ENCODE peak calls at places on chromosomes 2 and 18, in five cellular contexts. One of them, this sample, is unnamed.

GRCh38 chr18:9403795-9404564 is 69.4 kb downstream of the TWSG1 start:
- DNase-seq in SK-N-SH: no peak
- DNase-seq in HepG2: peak
- DNase-seq in K562: peak
- DNase-seq in GM12878: no peak
- DNase-seq in this sample: no peak

GRCh38 chr2:15510552-15510951 is 50.6 kb downstream of the NBAS start:
- DNase-seq in SK-N-SH: no peak
- DNase-seq in HepG2: no peak
- DNase-seq in K562: no peak
- DNase-seq in GM12878: no peak
- DNase-seq in this sample: no peak

GRCh38 chr2:132715554-132715953 is 45.5 kb upstream of the LYPD1 start:
- DNase-seq in SK-N-SH: no peak
- DNase-seq in HepG2: no peak
- DNase-seq in K562: no peak
- DNase-seq in GM12878: no peak
- DNase-seq in this sample: no peak

GRCh38 chr2:170967553-170967952 is 38.5 kb downstream of the GORASP2 start:
- DNase-seq in SK-N-SH: no peak
- DNase-seq in HepG2: no peak
- DNase-seq in K562: no peak
- DNase-seq in GM12878: no peak
- DNase-seq in this sample: no peak

GRCh38 chr2:113240150-113240914 is 38.4 kb downstream of the PAX8 start:
- DNase-seq in SK-N-SH: peak
- DNase-seq in HepG2: no peak
- DNase-seq in K562: no peak
- DNase-seq in GM12878: no peak
- DNase-seq in this sample: no peak

GRCh38 chr2:108923736-108924443 is 65.1 kb downstream of the EDAR start:
- DNase-seq in SK-N-SH: no peak
- DNase-seq in HepG2: no peak
- DNase-seq in K562: no peak
- DNase-seq in GM12878: no peak
- DNase-seq in this sample: no peak

GRCh38 chr2:233982421-233983121 is 65.4 kb downstream of the TRPM8 start:
- DNase-seq in SK-N-SH: no peak
- DNase-seq in HepG2: peak
- DNase-seq in K562: no peak
- DNase-seq in GM12878: no peak
- DNase-seq in this sample: no peak

GRCh38 chr2:174683392-174683759 is 80.9 kb downstream of the CHRNA1 start:
- DNase-seq in SK-N-SH: peak
- DNase-seq in HepG2: no peak
- DNase-seq in K562: no peak
- DNase-seq in GM12878: no peak
- DNase-seq in this sample: no peak

GRCh38 chr2:31049913-31050588 is 88.2 kb downstream of the GALNT14 start:
- DNase-seq in SK-N-SH: no peak
- DNase-seq in HepG2: no peak
- DNase-seq in K562: no peak
- DNase-seq in GM12878: no peak
- DNase-seq in this sample: peak

GRCh38 chr2:45585267-45585861 is 25.7 kb downstream of the SRBD1 start:
- DNase-seq in SK-N-SH: peak
- DNase-seq in HepG2: peak
- DNase-seq in K562: no peak
- DNase-seq in GM12878: no peak
- DNase-seq in this sample: peak

GRCh38 chr18:40055262-40055661 is 1899.8 kb upstream of the PIK3C3 start:
- DNase-seq in SK-N-SH: no peak
- DNase-seq in HepG2: no peak
- DNase-seq in K562: no peak
- DNase-seq in GM12878: no peak
- DNase-seq in this sample: no peak

GRCh38 chr2:136019304-136019703 is 33.9 kb upstream of the DARS1 start:
- DNase-seq in SK-N-SH: peak
- DNase-seq in HepG2: no peak
- DNase-seq in K562: no peak
- DNase-seq in GM12878: peak
- DNase-seq in this sample: no peak

GRCh38 chr2:134845719-134846118 is 7.3 kb downstream of the ACMSD start:
- DNase-seq in SK-N-SH: no peak
- DNase-seq in HepG2: no peak
- DNase-seq in K562: no peak
- DNase-seq in GM12878: no peak
- DNase-seq in this sample: no peak

GRCh38 chr18:64165906-64166305 is 17.0 kb upstream of the LINC00305 start:
- DNase-seq in SK-N-SH: no peak
- DNase-seq in HepG2: no peak
- DNase-seq in K562: no peak
- DNase-seq in GM12878: no peak
- DNase-seq in this sample: no peak

GRCh38 chr18:62842898-62843297 is 127.6 kb downstream of the PHLPP1 start:
- DNase-seq in SK-N-SH: no peak
- DNase-seq in HepG2: no peak
- DNase-seq in K562: no peak
- DNase-seq in GM12878: no peak
- DNase-seq in this sample: no peak

GRCh38 chr2:233029321-233029720 is 3.2 kb upstream of the NEU2 start:
- DNase-seq in SK-N-SH: no peak
- DNase-seq in HepG2: no peak
- DNase-seq in K562: no peak
- DNase-seq in GM12878: no peak
- DNase-seq in this sample: no peak

GRCh38 chr2:131092409-131093065 is 723 bp downstream of the FAM168B start:
- DNase-seq in SK-N-SH: no peak
- DNase-seq in HepG2: no peak
- DNase-seq in K562: no peak
- DNase-seq in GM12878: no peak
- DNase-seq in this sample: no peak

GRCh38 chr2:190110131-190110530 is 47.6 kb upstream of the MSTN start:
- DNase-seq in SK-N-SH: no peak
- DNase-seq in HepG2: no peak
- DNase-seq in K562: no peak
- DNase-seq in GM12878: no peak
- DNase-seq in this sample: no peak

GRCh38 chr2:212928681-212929080 is 222.7 kb downstream of the IKZF2 start:
- DNase-seq in SK-N-SH: no peak
- DNase-seq in HepG2: no peak
- DNase-seq in K562: no peak
- DNase-seq in GM12878: no peak
- DNase-seq in this sample: no peak

GRCh38 chr2:54613361-54613760 is 110.1 kb upstream of the EML6 start:
- DNase-seq in SK-N-SH: no peak
- DNase-seq in HepG2: no peak
- DNase-seq in K562: no peak
- DNase-seq in GM12878: no peak
- DNase-seq in this sample: no peak

GRCh38 chr2:230537531-230537976 is 121.6 kb downstream of the SP100 start:
- DNase-seq in SK-N-SH: no peak
- DNase-seq in HepG2: no peak
- DNase-seq in K562: no peak
- DNase-seq in GM12878: peak
- DNase-seq in this sample: no peak

GRCh38 chr2:46985512-46985911 is 69.9 kb upstream of the MCFD2 start:
- DNase-seq in SK-N-SH: no peak
- DNase-seq in HepG2: no peak
- DNase-seq in K562: no peak
- DNase-seq in GM12878: no peak
- DNase-seq in this sample: no peak

GRCh38 chr2:56448999-56449431 is 265.2 kb downstream of the CCDC85A start:
- DNase-seq in SK-N-SH: no peak
- DNase-seq in HepG2: peak
- DNase-seq in K562: no peak
- DNase-seq in GM12878: no peak
- DNase-seq in this sample: peak

DNA sequence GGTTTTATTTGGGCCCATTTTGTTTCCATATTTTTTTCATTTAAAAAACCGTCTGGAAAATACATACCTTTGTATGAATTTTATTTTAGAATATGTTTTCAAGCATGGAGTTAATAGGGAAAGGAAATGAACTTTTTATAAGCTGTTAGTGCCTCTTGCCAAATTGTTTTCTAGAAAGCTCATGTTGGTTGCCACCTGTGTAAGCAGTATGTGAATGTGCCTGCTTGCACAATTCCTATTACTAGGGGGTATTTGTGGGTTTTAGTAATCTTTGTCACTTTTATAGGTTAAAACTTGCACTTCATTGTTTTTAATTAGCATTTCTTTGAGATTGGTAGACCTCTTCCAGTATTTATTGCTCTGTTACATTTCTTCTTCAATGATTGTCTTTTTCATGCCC is 107.3 kb downstream of the TANC1 start:
- DNase-seq in SK-N-SH: no peak
- DNase-seq in HepG2: no peak
- DNase-seq in K562: no peak
- DNase-seq in GM12878: no peak
- DNase-seq in this sample: no peak
- TF ChIP-seq JUND in SK-N-SH: no peak
- TF ChIP-seq JUND in HepG2: no peak
- TF ChIP-seq JUND in K562: no peak
- TF ChIP-seq JUND in GM12878: no peak
- TF ChIP-seq JUND in this sample: no peak

GRCh38 chr2:126915903-126916302 is 17.2 kb downstream of the TEX51 start:
- DNase-seq in SK-N-SH: no peak
- DNase-seq in HepG2: no peak
- DNase-seq in K562: no peak
- DNase-seq in GM12878: no peak
- DNase-seq in this sample: no peak
- TF ChIP-seq JUND in SK-N-SH: no peak
- TF ChIP-seq JUND in HepG2: no peak
- TF ChIP-seq JUND in K562: no peak
- TF ChIP-seq JUND in GM12878: no peak
- TF ChIP-seq JUND in this sample: no peak

GRCh38 chr2:3476386-3477033 is 42.8 kb downstream of the ADI1 start:
- DNase-seq in SK-N-SH: no peak
- DNase-seq in HepG2: peak
- DNase-seq in K562: no peak
- DNase-seq in GM12878: no peak
- DNase-seq in this sample: no peak
- TF ChIP-seq JUND in SK-N-SH: no peak
- TF ChIP-seq JUND in HepG2: no peak
- TF ChIP-seq JUND in K562: no peak
- TF ChIP-seq JUND in GM12878: no peak
- TF ChIP-seq JUND in this sample: no peak

GRCh38 chr2:215784371-215784783 is 229.0 kb downstream of the MREG start:
- DNase-seq in SK-N-SH: peak
- DNase-seq in HepG2: no peak
- DNase-seq in K562: no peak
- DNase-seq in GM12878: no peak
- DNase-seq in this sample: no peak
- TF ChIP-seq JUND in SK-N-SH: peak
- TF ChIP-seq JUND in HepG2: no peak
- TF ChIP-seq JUND in K562: no peak
- TF ChIP-seq JUND in GM12878: no peak
- TF ChIP-seq JUND in this sample: no peak

GRCh38 chr2:118019821-118020220 is 6.0 kb upstream of the CCDC93 start:
- DNase-seq in SK-N-SH: no peak
- DNase-seq in HepG2: no peak
- DNase-seq in K562: no peak
- DNase-seq in GM12878: no peak
- DNase-seq in this sample: no peak

GRCh38 chr2:118014492-118014824 is 588 bp upstream of the CCDC93 start:
- DNase-seq in SK-N-SH: peak
- DNase-seq in HepG2: no peak
- DNase-seq in K562: peak
- DNase-seq in GM12878: no peak
- DNase-seq in this sample: no peak

GRCh38 chr2:118013221-118013723 is 598 bp downstream of the CCDC93 start:
- DNase-seq in SK-N-SH: peak
- DNase-seq in HepG2: peak
- DNase-seq in K562: peak
- DNase-seq in GM12878: no peak
- DNase-seq in this sample: peak

GRCh38 chr2:118013724-118014491 is at the start of gene CCDC93:
- DNase-seq in SK-N-SH: peak
- DNase-seq in HepG2: peak
- DNase-seq in K562: peak
- DNase-seq in GM12878: peak
- DNase-seq in this sample: peak

GRCh38 chr2:118016911-118017310 is 3.0 kb upstream of the CCDC93 start:
- DNase-seq in SK-N-SH: no peak
- DNase-seq in HepG2: no peak
- DNase-seq in K562: no peak
- DNase-seq in GM12878: no peak
- DNase-seq in this sample: no peak
- TF ChIP-seq JUND in SK-N-SH: no peak
- TF ChIP-seq JUND in HepG2: no peak
- TF ChIP-seq JUND in K562: no peak
- TF ChIP-seq JUND in GM12878: no peak
- TF ChIP-seq JUND in this sample: no peak

DNA sequence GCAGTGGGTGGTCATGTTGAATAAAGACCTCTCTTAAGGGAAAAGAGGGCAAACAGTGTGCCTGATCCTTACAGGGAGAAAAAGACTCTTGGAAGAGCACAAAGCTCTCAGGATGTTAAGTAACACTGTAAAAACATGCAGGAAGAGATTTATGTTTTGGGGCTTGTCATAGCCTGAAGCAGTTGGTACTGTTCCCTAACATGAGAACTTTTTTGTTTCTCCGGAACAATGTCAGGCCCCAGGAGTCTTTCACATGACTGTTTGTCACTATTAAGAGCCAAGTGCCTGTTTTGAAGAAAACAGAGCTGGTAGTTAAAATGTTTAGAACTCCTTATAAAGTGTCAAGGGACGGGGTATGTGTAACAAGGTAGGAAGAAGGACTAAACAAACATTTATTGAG is 83.7 kb upstream of the B3GNT2 start:
- DNase-seq in SK-N-SH: no peak
- DNase-seq in HepG2: no peak
- DNase-seq in K562: no peak
- DNase-seq in GM12878: no peak
- DNase-seq in this sample: no peak
- TF ChIP-seq JUND in SK-N-SH: no peak
- TF ChIP-seq JUND in HepG2: no peak
- TF ChIP-seq JUND in K562: no peak
- TF ChIP-seq JUND in GM12878: no peak
- TF ChIP-seq JUND in this sample: no peak

DNA sequence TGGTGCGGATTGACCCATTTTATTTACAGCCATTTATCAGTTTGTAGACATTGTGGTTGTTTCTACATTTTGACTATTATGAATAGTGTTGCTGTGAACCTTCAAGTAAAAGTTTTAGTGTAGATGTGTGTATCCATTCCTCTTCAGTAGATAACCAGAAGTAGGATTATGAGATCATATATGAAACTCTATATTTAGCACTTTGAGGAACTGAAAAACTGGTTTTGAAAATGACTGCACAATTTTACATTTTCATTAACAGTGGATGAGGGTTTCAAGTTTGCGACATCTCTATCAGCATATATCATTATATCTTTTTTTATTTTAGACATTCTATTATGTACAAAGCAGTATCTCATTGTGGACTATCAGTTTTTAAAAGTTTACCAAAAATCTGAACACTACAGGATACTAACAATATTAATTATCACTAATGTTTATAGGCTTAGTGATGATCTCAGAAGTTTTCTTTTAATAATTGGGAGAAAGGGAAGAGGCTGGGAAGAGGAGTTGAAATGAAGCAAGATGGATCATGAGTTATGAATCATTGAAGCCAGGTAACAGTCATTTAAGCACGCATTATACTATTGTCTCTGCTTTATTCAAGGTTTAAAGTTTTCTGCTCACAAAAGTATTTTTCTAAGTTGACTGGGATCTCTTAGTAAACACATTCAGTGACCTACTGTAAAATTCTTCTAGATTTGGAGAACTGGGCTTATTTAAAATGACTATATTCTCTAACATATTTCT is 329.0 kb upstream of the LRATD1 start:
- DNase-seq in SK-N-SH: no peak
- DNase-seq in HepG2: no peak
- DNase-seq in K562: no peak
- DNase-seq in GM12878: peak
- DNase-seq in this sample: no peak
- TF ChIP-seq JUND in SK-N-SH: no peak
- TF ChIP-seq JUND in HepG2: no peak
- TF ChIP-seq JUND in K562: no peak
- TF ChIP-seq JUND in GM12878: peak
- TF ChIP-seq JUND in this sample: no peak

This sample was measured in T47D.